ENCODE peak calls at places on chromosomes 12 and 14, in eight cellular contexts. S is fibroblast of pulmonary artery; Q is upper lobe of right lung; K is MG63; E is astrocyte of the spinal cord; F is fibroblast of villous mesenchyme; T is CD8-positive, alpha-beta memory T cell; N is GM12878. C is an unnamed sample.

GRCh38 chr12:63917864-63918742 is 73.6 kb downstream of the SRGAP1 start:
- DNase-seq in S (peak; percentile 99), Q (no peak), K (peak; percentile 41), E (peak; percentile 92), F (peak; percentile 99), T (no peak), N (peak; percentile 41), C (no peak)

GRCh38 chr12:50187084-50187900 is 20.1 kb upstream of the CERS5 start:
- DNase-seq in S (peak; percentile 91), Q (no peak), K (peak; percentile 71), E (peak; percentile 92), F (peak; percentile 89), T (no peak), N (peak; percentile 47), C (peak; percentile 76)

GRCh38 chr14:59583755-59584154 is 7.1 kb upstream of the CCDC175 start:
- DNase-seq in S (peak; percentile 39), Q (no peak), K (peak; percentile 66), E (peak; percentile 55), F (peak; percentile 36), T (no peak), N (no peak), C (no peak)

GRCh38 chr12:67649165-67650126 is 901 bp downstream of the DYRK2 start:
- DNase-seq in S (no peak), Q (peak; percentile 75), K (peak; percentile 29), E (peak; percentile 14), F (peak; percentile 11), T (peak; percentile 66), N (no peak), C (peak; percentile 39)

GRCh38 chr12:27772328-27773049 is 7.5 kb upstream of the KLHL42 start:
- DNase-seq in S (no peak), Q (no peak), K (no peak), E (no peak), F (peak; percentile 59), T (no peak), N (no peak), C (no peak)

GRCh38 chr14:88613552-88614010 is 50.7 kb downstream of the ZC3H14 start:
- DNase-seq in S (peak; percentile 44), Q (no peak), K (peak; percentile 18), E (peak; percentile 85), F (peak; percentile 25), T (no peak), N (no peak), C (no peak)

GRCh38 chr14:101301011-101301410 is 260.3 kb upstream of the DIO3 start:
- DNase-seq in S (no peak), Q (no peak), K (no peak), E (no peak), F (no peak), T (no peak), N (no peak), C (no peak)

GRCh38 chr12:128820723-128821432 is 2.9 kb downstream of the SLC15A4 start:
- DNase-seq in S (no peak), Q (no peak), K (no peak), E (no peak), F (peak; percentile 11), T (no peak), N (no peak), C (no peak)

GRCh38 chr12:106583578-106584103 is 837 bp downstream of the RFX4 start:
- DNase-seq in S (peak; percentile 22), Q (no peak), K (no peak), E (no peak), F (peak; percentile 9), T (no peak), N (no peak), C (no peak)

GRCh38 chr12:188910-189621 is 24.9 kb downstream of the SLC6A12 start:
- DNase-seq in S (peak; percentile 58), Q (peak; percentile 80), K (peak; percentile 70), E (peak; percentile 39), F (peak; percentile 55), T (no peak), N (no peak), C (no peak)

GRCh38 chr12:89732511-89732910 is 23.9 kb upstream of the ATP2B1 start:
- DNase-seq in S (no peak), Q (no peak), K (no peak), E (no peak), F (peak; percentile 39), T (no peak), N (no peak), C (no peak)

GRCh38 chr12:89737000-89737399 is 28.4 kb upstream of the ATP2B1 start:
- DNase-seq in S (no peak), Q (no peak), K (no peak), E (no peak), F (no peak), T (no peak), N (no peak), C (no peak)

GRCh38 chr12:89731614-89732013 is 23.0 kb upstream of the ATP2B1 start:
- DNase-seq in S (peak; percentile 87), Q (no peak), K (peak; percentile 57), E (no peak), F (peak; percentile 77), T (no peak), N (no peak), C (no peak)

GRCh38 chr12:89731064-89731463 is 22.4 kb upstream of the ATP2B1 start:
- DNase-seq in S (peak; percentile 36), Q (no peak), K (peak; percentile 3), E (no peak), F (no peak), T (no peak), N (no peak), C (no peak)

DNA sequence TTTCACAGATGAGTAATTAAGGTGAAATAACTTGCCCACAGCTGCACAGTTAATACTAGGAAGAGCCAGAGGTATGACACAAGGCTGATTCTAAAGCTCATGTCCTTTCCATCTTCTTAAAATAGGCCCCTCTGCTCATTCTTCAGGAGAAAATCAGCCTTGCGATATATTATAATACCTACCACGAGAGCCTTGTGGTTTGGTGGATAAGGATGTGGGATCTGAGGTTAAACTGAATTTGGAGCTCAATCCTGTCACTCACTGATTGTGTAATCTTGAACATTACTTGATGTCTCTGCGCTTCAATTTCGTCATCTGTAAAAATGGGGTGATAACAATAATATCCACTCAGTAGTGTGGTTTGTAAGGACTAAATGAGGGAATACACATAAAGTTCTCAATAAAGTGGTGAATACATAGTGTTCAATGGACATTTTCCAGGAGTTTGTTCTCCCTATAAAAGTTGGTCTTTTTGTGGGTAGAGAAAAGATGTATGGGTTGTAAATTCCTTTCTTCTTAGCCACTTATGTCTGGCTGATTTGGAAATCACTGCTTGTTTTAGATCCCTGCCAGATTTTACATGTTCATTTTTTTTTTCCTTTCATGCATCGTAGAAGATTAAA is 25.1 kb upstream of the ATP2B1 start:
- DNase-seq in S (peak; percentile 88), Q (no peak), K (no peak), E (peak; percentile 95), F (peak; percentile 99), T (no peak), N (no peak), C (peak; percentile 19)
- H3K4me3 ChIP-seq in S (no peak overlapping the region), Q (no peak overlapping the region), K (no peak overlapping the region), E (no peak overlapping the region), F (no peak overlapping the region), T (no peak overlapping the region), N (no peak overlapping the region), C (no peak overlapping the region)

GRCh38 chr14:56581041-56581727 is 1.6 kb downstream of the TMEM260 start:
- DNase-seq in S (no peak), Q (no peak), K (no peak), E (no peak), F (no peak), T (no peak), N (no peak), C (no peak)
- H3K4me3 ChIP-seq in S (peak overlapping the region; percentile 81), Q (peak overlapping the region; percentile 100), K (no peak overlapping the region), E (no peak overlapping the region), F (peak overlapping the region; percentile 95), T (peak overlapping the region; percentile 89), N (peak overlapping the region; percentile 82), C (peak overlapping the region; percentile 97)

GRCh38 chr12:21773263-21773741 is 1.2 kb downstream of the KCNJ8 start:
- DNase-seq in S (peak; percentile 10), Q (peak; percentile 67), K (peak; percentile 7), E (no peak), F (no peak), T (no peak), N (no peak), C (peak; percentile 29)

GRCh38 chr12:21774358-21775129 is at the start of gene KCNJ8:
- DNase-seq in S (peak; percentile 22), Q (peak; percentile 91), K (peak; percentile 71), E (peak; percentile 64), F (peak; percentile 19), T (no peak), N (no peak), C (peak; percentile 27)

GRCh38 chr12:21776242-21776641 is 1.7 kb upstream of the KCNJ8 start:
- DNase-seq in S (no peak), Q (no peak), K (no peak), E (no peak), F (no peak), T (no peak), N (no peak), C (no peak)

GRCh38 chr12:21773799-21774198 is 707 bp downstream of the KCNJ8 start:
- DNase-seq in S (no peak), Q (no peak), K (no peak), E (peak; percentile 18), F (peak; percentile 6), T (no peak), N (no peak), C (no peak)

GRCh38 chr12:21775130-21775920 is 819 bp upstream of the KCNJ8 start:
- DNase-seq in S (no peak), Q (no peak), K (no peak), E (no peak), F (peak; percentile 17), T (no peak), N (no peak), C (no peak)
- H3K4me3 ChIP-seq in S (peak overlapping the region; percentile 52), Q (peak overlapping the region; percentile 63), K (peak overlapping the region; percentile 49), E (peak overlapping the region; percentile 51), F (peak overlapping the region; percentile 46), T (no peak overlapping the region), N (no peak overlapping the region), C (no peak overlapping the region)

GRCh38 chr14:97462081-97462480 is 664.9 kb downstream of the VRK1 start:
- DNase-seq in S (no peak), Q (no peak), K (no peak), E (no peak), F (no peak), T (no peak), N (no peak), C (no peak)

GRCh38 chr14:97458302-97459137 is 661.3 kb downstream of the VRK1 start:
- DNase-seq in S (no peak), Q (no peak), K (no peak), E (no peak), F (no peak), T (peak; percentile 88), N (no peak), C (no peak)

GRCh38 chr14:97456497-97456896 is 659.3 kb downstream of the VRK1 start:
- DNase-seq in S (no peak), Q (no peak), K (no peak), E (no peak), F (no peak), T (no peak), N (no peak), C (no peak)

GRCh38 chr14:97456958-97457357 is 659.8 kb downstream of the VRK1 start:
- DNase-seq in S (no peak), Q (no peak), K (peak; percentile 4), E (no peak), F (no peak), T (peak; percentile 79), N (no peak), C (no peak)

DNA sequence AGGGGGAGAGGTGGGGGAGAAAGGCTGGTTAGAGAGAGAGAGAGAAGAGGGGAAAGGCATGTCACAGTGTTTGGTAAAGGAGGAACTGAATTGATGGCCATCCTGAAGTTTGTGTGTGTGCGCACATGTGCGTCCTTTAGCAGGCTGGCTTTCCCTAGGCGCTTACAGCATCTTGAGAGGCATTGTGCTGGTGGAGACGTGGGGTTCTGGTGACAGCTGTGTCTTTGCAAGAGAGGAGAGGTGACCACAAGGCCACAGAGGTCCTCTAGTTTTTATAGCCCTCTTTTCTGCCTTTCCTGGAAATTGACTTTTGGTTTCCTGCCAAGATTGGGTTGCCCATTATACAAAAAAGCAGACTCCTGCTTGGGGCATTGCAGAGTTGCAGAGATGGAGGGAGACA is 662.0 kb downstream of the VRK1 start:
- DNase-seq in S (no peak), Q (no peak), K (no peak), E (no peak), F (no peak), T (no peak), N (no peak), C (no peak)
- H3K4me3 ChIP-seq in S (no peak overlapping the region), Q (peak overlapping the region; percentile 34), K (no peak overlapping the region), E (no peak overlapping the region), F (no peak overlapping the region), T (peak overlapping the region; percentile 56), N (no peak overlapping the region), C (no peak overlapping the region)